ENCODE peak calls at places on chromosomes 6 and 20, in nine cellular contexts. One of them, this sample, is unnamed.

GRCh38 chr6:142975272-142975805 is 30.4 kb upstream of the HIVEP2 start:
- DNase-seq in nephron progenitor cell: no peak
- DNase-seq in GM03348: no peak
- DNase-seq in iris pigment epithelial cell: no peak
- DNase-seq in GM13976: no peak
- DNase-seq in astrocyte of the spinal cord: no peak
- DNase-seq in fibroblast of the conjunctiva: no peak
- DNase-seq in cardiac muscle cell: no peak
- DNase-seq in NCI-H1092 treated with DMSO at 0.1 percent for 48 hours: no peak
- DNase-seq in this sample: no peak

GRCh38 chr6:127641905-127642304 is 64.9 kb downstream of the C6orf58 start:
- DNase-seq in cardiac muscle cell: peak
- DNase-seq in NCI-H1092 treated with DMSO at 0.1 percent for 48 hours: peak
- DNase-seq in GM13976: peak
- DNase-seq in astrocyte of the spinal cord: peak
- DNase-seq in fibroblast of the conjunctiva: peak
- DNase-seq in iris pigment epithelial cell: peak
- DNase-seq in nephron progenitor cell: peak
- DNase-seq in GM03348: peak
- DNase-seq in this sample: no peak

GRCh38 chr6:75326557-75327258 is 42.1 kb upstream of the TMEM30A start:
- DNase-seq in cardiac muscle cell: peak
- DNase-seq in astrocyte of the spinal cord: no peak
- DNase-seq in fibroblast of the conjunctiva: no peak
- DNase-seq in iris pigment epithelial cell: peak
- DNase-seq in NCI-H1092 treated with DMSO at 0.1 percent for 48 hours: no peak
- DNase-seq in GM13976: no peak
- DNase-seq in GM03348: no peak
- DNase-seq in nephron progenitor cell: no peak
- DNase-seq in this sample: no peak

GRCh38 chr20:11432407-11432806 is 485.3 kb upstream of the BTBD3 start:
- DNase-seq in iris pigment epithelial cell: peak
- DNase-seq in cardiac muscle cell: peak
- DNase-seq in NCI-H1092 treated with DMSO at 0.1 percent for 48 hours: no peak
- DNase-seq in astrocyte of the spinal cord: peak
- DNase-seq in fibroblast of the conjunctiva: peak
- DNase-seq in nephron progenitor cell: no peak
- DNase-seq in GM03348: peak
- DNase-seq in GM13976: no peak
- DNase-seq in this sample: no peak

GRCh38 chr6:27332692-27333641 is 20.9 kb upstream of the POM121L2 start:
- DNase-seq in fibroblast of the conjunctiva: peak
- DNase-seq in astrocyte of the spinal cord: peak
- DNase-seq in iris pigment epithelial cell: peak
- DNase-seq in cardiac muscle cell: peak
- DNase-seq in nephron progenitor cell: peak
- DNase-seq in GM13976: peak
- DNase-seq in NCI-H1092 treated with DMSO at 0.1 percent for 48 hours: peak
- DNase-seq in GM03348: no peak
- DNase-seq in this sample: no peak

GRCh38 chr6:136633355-136633754 is 83.1 kb upstream of the MAP7 start:
- DNase-seq in GM03348: no peak
- DNase-seq in nephron progenitor cell: no peak
- DNase-seq in fibroblast of the conjunctiva: no peak
- DNase-seq in cardiac muscle cell: no peak
- DNase-seq in NCI-H1092 treated with DMSO at 0.1 percent for 48 hours: no peak
- DNase-seq in GM13976: no peak
- DNase-seq in astrocyte of the spinal cord: no peak
- DNase-seq in iris pigment epithelial cell: no peak
- DNase-seq in this sample: no peak

GRCh38 chr6:82179415-82179814 is 68.1 kb downstream of the IBTK start:
- DNase-seq in nephron progenitor cell: no peak
- DNase-seq in GM13976: no peak
- DNase-seq in iris pigment epithelial cell: peak
- DNase-seq in astrocyte of the spinal cord: no peak
- DNase-seq in GM03348: no peak
- DNase-seq in fibroblast of the conjunctiva: no peak
- DNase-seq in cardiac muscle cell: no peak
- DNase-seq in NCI-H1092 treated with DMSO at 0.1 percent for 48 hours: no peak
- DNase-seq in this sample: no peak

GRCh38 chr6:168956884-168957730 is 296.5 kb downstream of the THBS2 start:
- DNase-seq in iris pigment epithelial cell: peak
- DNase-seq in astrocyte of the spinal cord: peak
- DNase-seq in NCI-H1092 treated with DMSO at 0.1 percent for 48 hours: peak
- DNase-seq in fibroblast of the conjunctiva: peak
- DNase-seq in GM03348: peak
- DNase-seq in GM13976: peak
- DNase-seq in nephron progenitor cell: peak
- DNase-seq in cardiac muscle cell: peak
- DNase-seq in this sample: peak

GRCh38 chr6:148760568-148761531 is 14.0 kb downstream of the UST start:
- DNase-seq in NCI-H1092 treated with DMSO at 0.1 percent for 48 hours: peak
- DNase-seq in iris pigment epithelial cell: peak
- DNase-seq in GM13976: peak
- DNase-seq in fibroblast of the conjunctiva: peak
- DNase-seq in nephron progenitor cell: peak
- DNase-seq in GM03348: peak
- DNase-seq in astrocyte of the spinal cord: peak
- DNase-seq in cardiac muscle cell: peak
- DNase-seq in this sample: peak

GRCh38 chr20:47282864-47283263 is 73.6 kb downstream of the ZMYND8 start:
- DNase-seq in iris pigment epithelial cell: no peak
- DNase-seq in fibroblast of the conjunctiva: no peak
- DNase-seq in GM03348: no peak
- DNase-seq in GM13976: no peak
- DNase-seq in cardiac muscle cell: no peak
- DNase-seq in nephron progenitor cell: no peak
- DNase-seq in NCI-H1092 treated with DMSO at 0.1 percent for 48 hours: no peak
- DNase-seq in astrocyte of the spinal cord: no peak
- DNase-seq in this sample: no peak

GRCh38 chr20:44896583-44896982 is 11.1 kb downstream of the YWHAB start:
- DNase-seq in cardiac muscle cell: peak
- DNase-seq in nephron progenitor cell: no peak
- DNase-seq in GM03348: peak
- DNase-seq in NCI-H1092 treated with DMSO at 0.1 percent for 48 hours: no peak
- DNase-seq in astrocyte of the spinal cord: no peak
- DNase-seq in iris pigment epithelial cell: peak
- DNase-seq in GM13976: no peak
- DNase-seq in fibroblast of the conjunctiva: no peak
- DNase-seq in this sample: no peak

GRCh38 chr6:20467437-20467836 is 65.8 kb downstream of the E2F3 start:
- DNase-seq in fibroblast of the conjunctiva: no peak
- DNase-seq in cardiac muscle cell: no peak
- DNase-seq in NCI-H1092 treated with DMSO at 0.1 percent for 48 hours: no peak
- DNase-seq in nephron progenitor cell: no peak
- DNase-seq in astrocyte of the spinal cord: no peak
- DNase-seq in GM13976: no peak
- DNase-seq in GM03348: no peak
- DNase-seq in iris pigment epithelial cell: no peak
- DNase-seq in this sample: no peak

GRCh38 chr6:149336529-149336928 is 19.0 kb downstream of the TAB2 start:
- DNase-seq in GM13976: no peak
- DNase-seq in astrocyte of the spinal cord: no peak
- DNase-seq in iris pigment epithelial cell: peak
- DNase-seq in fibroblast of the conjunctiva: no peak
- DNase-seq in nephron progenitor cell: no peak
- DNase-seq in NCI-H1092 treated with DMSO at 0.1 percent for 48 hours: no peak
- DNase-seq in cardiac muscle cell: no peak
- DNase-seq in GM03348: no peak
- DNase-seq in this sample: no peak

GRCh38 chr6:25769983-25770382 is 15.4 kb downstream of the SLC17A4 start:
- DNase-seq in cardiac muscle cell: peak
- DNase-seq in iris pigment epithelial cell: no peak
- DNase-seq in fibroblast of the conjunctiva: no peak
- DNase-seq in astrocyte of the spinal cord: no peak
- DNase-seq in GM03348: peak
- DNase-seq in nephron progenitor cell: no peak
- DNase-seq in NCI-H1092 treated with DMSO at 0.1 percent for 48 hours: no peak
- DNase-seq in GM13976: no peak
- DNase-seq in this sample: no peak

GRCh38 chr6:105482227-105482839 is 79.5 kb upstream of the PREP start:
- DNase-seq in astrocyte of the spinal cord: peak
- DNase-seq in iris pigment epithelial cell: peak
- DNase-seq in cardiac muscle cell: peak
- DNase-seq in fibroblast of the conjunctiva: no peak
- DNase-seq in GM13976: no peak
- DNase-seq in NCI-H1092 treated with DMSO at 0.1 percent for 48 hours: no peak
- DNase-seq in GM03348: peak
- DNase-seq in nephron progenitor cell: no peak
- DNase-seq in this sample: no peak

GRCh38 chr6:158801655-158802294 is 17.4 kb downstream of the EZR start:
- DNase-seq in GM13976: no peak
- DNase-seq in GM03348: no peak
- DNase-seq in nephron progenitor cell: no peak
- DNase-seq in astrocyte of the spinal cord: no peak
- DNase-seq in iris pigment epithelial cell: no peak
- DNase-seq in NCI-H1092 treated with DMSO at 0.1 percent for 48 hours: no peak
- DNase-seq in cardiac muscle cell: no peak
- DNase-seq in fibroblast of the conjunctiva: no peak
- DNase-seq in this sample: no peak

GRCh38 chr20:45822863-45823262 is 4.2 kb downstream of the TNNC2 start:
- DNase-seq in GM13976: no peak
- DNase-seq in astrocyte of the spinal cord: no peak
- DNase-seq in nephron progenitor cell: no peak
- DNase-seq in fibroblast of the conjunctiva: no peak
- DNase-seq in cardiac muscle cell: no peak
- DNase-seq in iris pigment epithelial cell: no peak
- DNase-seq in GM03348: peak
- DNase-seq in NCI-H1092 treated with DMSO at 0.1 percent for 48 hours: peak
- DNase-seq in this sample: no peak

GRCh38 chr6:129440691-129441090 is 269.3 kb downstream of the ARHGAP18 start:
- DNase-seq in cardiac muscle cell: peak
- DNase-seq in astrocyte of the spinal cord: peak
- DNase-seq in GM03348: no peak
- DNase-seq in nephron progenitor cell: no peak
- DNase-seq in NCI-H1092 treated with DMSO at 0.1 percent for 48 hours: no peak
- DNase-seq in fibroblast of the conjunctiva: peak
- DNase-seq in GM13976: no peak
- DNase-seq in iris pigment epithelial cell: peak
- DNase-seq in this sample: no peak

GRCh38 chr6:161407581-161407980 is 133.7 kb upstream of the AGPAT4 start:
- DNase-seq in NCI-H1092 treated with DMSO at 0.1 percent for 48 hours: no peak
- DNase-seq in iris pigment epithelial cell: peak
- DNase-seq in GM13976: no peak
- DNase-seq in nephron progenitor cell: no peak
- DNase-seq in fibroblast of the conjunctiva: peak
- DNase-seq in GM03348: no peak
- DNase-seq in astrocyte of the spinal cord: peak
- DNase-seq in cardiac muscle cell: peak
- DNase-seq in this sample: no peak

GRCh38 chr20:56428388-56428787 is 16.3 kb downstream of the CASS4 start:
- DNase-seq in nephron progenitor cell: no peak
- DNase-seq in GM03348: no peak
- DNase-seq in NCI-H1092 treated with DMSO at 0.1 percent for 48 hours: no peak
- DNase-seq in astrocyte of the spinal cord: no peak
- DNase-seq in fibroblast of the conjunctiva: no peak
- DNase-seq in GM13976: no peak
- DNase-seq in cardiac muscle cell: no peak
- DNase-seq in iris pigment epithelial cell: no peak
- DNase-seq in this sample: no peak

GRCh38 chr20:49669601-49670189 is 44.0 kb downstream of the B4GALT5 start:
- DNase-seq in iris pigment epithelial cell: no peak
- DNase-seq in nephron progenitor cell: no peak
- DNase-seq in fibroblast of the conjunctiva: no peak
- DNase-seq in GM03348: no peak
- DNase-seq in astrocyte of the spinal cord: no peak
- DNase-seq in NCI-H1092 treated with DMSO at 0.1 percent for 48 hours: no peak
- DNase-seq in GM13976: peak
- DNase-seq in cardiac muscle cell: no peak
- DNase-seq in this sample: no peak

GRCh38 chr20:21796059-21796458 is 90.6 kb downstream of the PAX1 start:
- DNase-seq in GM13976: no peak
- DNase-seq in fibroblast of the conjunctiva: no peak
- DNase-seq in iris pigment epithelial cell: no peak
- DNase-seq in nephron progenitor cell: no peak
- DNase-seq in GM03348: no peak
- DNase-seq in astrocyte of the spinal cord: no peak
- DNase-seq in NCI-H1092 treated with DMSO at 0.1 percent for 48 hours: no peak
- DNase-seq in cardiac muscle cell: no peak
- DNase-seq in this sample: no peak

GRCh38 chr6:135183532-135184440 is 2.7 kb downstream of the MYB start:
- DNase-seq in astrocyte of the spinal cord: peak
- DNase-seq in nephron progenitor cell: peak
- DNase-seq in GM13976: peak
- DNase-seq in NCI-H1092 treated with DMSO at 0.1 percent for 48 hours: peak
- DNase-seq in fibroblast of the conjunctiva: no peak
- DNase-seq in GM03348: peak
- DNase-seq in iris pigment epithelial cell: peak
- DNase-seq in cardiac muscle cell: peak
- DNase-seq in this sample: no peak

GRCh38 chr6:132511836-132512230 is 1.1 kb downstream of the STX7 start:
- DNase-seq in nephron progenitor cell: no peak
- DNase-seq in GM13976: no peak
- DNase-seq in astrocyte of the spinal cord: no peak
- DNase-seq in cardiac muscle cell: no peak
- DNase-seq in GM03348: no peak
- DNase-seq in fibroblast of the conjunctiva: no peak
- DNase-seq in NCI-H1092 treated with DMSO at 0.1 percent for 48 hours: no peak
- DNase-seq in iris pigment epithelial cell: no peak
- DNase-seq in this sample: no peak

GRCh38 chr6:131980338-131980790 is 29.2 kb upstream of the CCN2 start:
- DNase-seq in cardiac muscle cell: no peak
- DNase-seq in iris pigment epithelial cell: no peak
- DNase-seq in fibroblast of the conjunctiva: no peak
- DNase-seq in nephron progenitor cell: no peak
- DNase-seq in GM03348: no peak
- DNase-seq in GM13976: no peak
- DNase-seq in astrocyte of the spinal cord: no peak
- DNase-seq in NCI-H1092 treated with DMSO at 0.1 percent for 48 hours: no peak
- DNase-seq in this sample: no peak

GRCh38 chr20:22499475-22500174 is 84.7 kb downstream of the FOXA2 start:
- DNase-seq in GM13976: no peak
- DNase-seq in cardiac muscle cell: no peak
- DNase-seq in iris pigment epithelial cell: no peak
- DNase-seq in astrocyte of the spinal cord: no peak
- DNase-seq in NCI-H1092 treated with DMSO at 0.1 percent for 48 hours: peak
- DNase-seq in GM03348: no peak
- DNase-seq in nephron progenitor cell: no peak
- DNase-seq in fibroblast of the conjunctiva: no peak
- DNase-seq in this sample: no peak